ENCODE peak calls at places on chromosome 1, in five cellular contexts. S is cardiac muscle cell, D is RWPE1, A is SJSA1, B is spleen. T is an unnamed sample.

GRCh38 chr1:233714631-233715217 is 100.8 kb downstream of the KCNK1 start:
- DNase-seq in D (no peak), A (no peak), B (no peak), S (no peak), T (no peak)

GRCh38 chr1:164644774-164645634 is 86.0 kb downstream of the PBX1 start:
- DNase-seq in D (peak; percentile 19), S (no peak), B (no peak), A (no peak), T (no peak)

GRCh38 chr1:157193702-157194391 is 55.7 kb upstream of the ETV3 start:
- DNase-seq in D (peak; percentile 39), A (peak; percentile 71), B (peak; percentile 81), S (peak; percentile 78), T (peak; percentile 70)

GRCh38 chr1:161226320-161226711 is 456 bp downstream of the TOMM40L start:
- DNase-seq in D (no peak), S (no peak), B (peak; percentile 79), A (no peak), T (no peak)

GRCh38 chr1:205976036-205976435 is 27.2 kb downstream of the RAB7B start:
- DNase-seq in D (no peak), A (no peak), B (no peak), S (no peak), T (no peak)

GRCh38 chr1:89908294-89908992 is 86.5 kb upstream of the ZNF326 start:
- DNase-seq in A (peak; percentile 67), B (no peak), S (no peak), D (no peak), T (no peak)

GRCh38 chr1:220889333-220889732 is 10.1 kb downstream of the HLX start:
- DNase-seq in B (no peak), A (no peak), D (no peak), S (no peak), T (no peak)

GRCh38 chr1:156496211-156496761 is 4.3 kb downstream of the MEF2D start:
- DNase-seq in A (no peak), D (no peak), S (no peak), B (peak; percentile 63), T (no peak)

GRCh38 chr1:204495078-204495753 is 611 bp upstream of the PIK3C2B start:
- DNase-seq in D (no peak), B (no peak), S (no peak), A (no peak), T (no peak)

GRCh38 chr1:17725084-17725718 is 29.9 kb upstream of the ACTL8 start:
- DNase-seq in D (peak; percentile 23), B (no peak), S (no peak), A (no peak), T (no peak)

GRCh38 chr1:188958461-188959115 is 1519.1 kb downstream of the BRINP3 start:
- DNase-seq in D (no peak), A (no peak), S (no peak), B (no peak), T (no peak)

DNA sequence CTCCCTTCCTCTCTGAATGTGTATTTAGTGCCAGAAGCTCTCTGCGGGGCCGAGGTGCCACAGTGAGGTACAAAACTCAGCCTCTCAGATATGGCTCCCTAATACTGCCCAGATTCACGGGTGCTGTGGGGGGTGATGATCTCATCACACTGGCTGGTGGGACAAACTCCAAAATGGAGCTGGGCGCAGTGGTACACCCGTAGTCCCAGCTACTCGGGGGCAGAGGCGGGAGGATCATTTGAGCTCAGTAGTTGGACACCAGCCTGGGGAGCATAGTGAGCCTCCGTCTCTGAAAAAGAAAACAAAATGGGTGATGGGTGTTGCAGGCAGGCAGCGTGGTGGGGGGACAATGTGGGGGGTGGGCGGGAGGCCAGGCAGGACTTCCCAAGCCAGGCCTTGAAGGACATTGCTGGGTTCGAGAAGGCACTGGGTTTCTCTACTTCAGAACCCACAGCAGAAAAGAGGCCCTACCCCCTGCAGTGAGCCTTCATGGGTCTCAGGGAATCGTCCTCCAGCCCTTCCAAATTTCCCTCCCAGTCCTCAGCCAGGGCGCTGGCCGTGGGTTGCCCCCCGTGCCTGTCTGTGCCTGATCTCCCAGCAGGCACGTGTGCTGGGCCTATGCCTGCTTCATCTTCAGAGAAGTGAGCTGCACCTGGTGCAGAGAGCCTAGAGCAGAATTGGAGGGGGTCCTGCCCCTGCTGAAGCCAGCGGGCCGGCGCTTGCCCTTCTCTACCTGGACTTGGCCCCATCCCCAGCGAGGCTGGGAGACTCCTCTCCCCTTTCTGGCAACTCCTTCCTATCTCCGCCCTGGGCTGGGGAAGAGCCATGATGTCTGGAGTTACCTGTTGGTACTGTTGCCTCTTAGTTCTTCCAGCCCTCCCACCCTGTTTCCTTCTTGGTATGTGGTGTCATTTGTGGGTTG is 14.0 kb downstream of the H6PD start:
- DNase-seq in S (no peak), D (no peak), A (no peak), B (peak; percentile 51), T (no peak)
- H3K27ac ChIP-seq in S (no peak overlapping the region), D (no peak overlapping the region), A (no peak overlapping the region), B (no peak overlapping the region), T (no peak overlapping the region)

DNA sequence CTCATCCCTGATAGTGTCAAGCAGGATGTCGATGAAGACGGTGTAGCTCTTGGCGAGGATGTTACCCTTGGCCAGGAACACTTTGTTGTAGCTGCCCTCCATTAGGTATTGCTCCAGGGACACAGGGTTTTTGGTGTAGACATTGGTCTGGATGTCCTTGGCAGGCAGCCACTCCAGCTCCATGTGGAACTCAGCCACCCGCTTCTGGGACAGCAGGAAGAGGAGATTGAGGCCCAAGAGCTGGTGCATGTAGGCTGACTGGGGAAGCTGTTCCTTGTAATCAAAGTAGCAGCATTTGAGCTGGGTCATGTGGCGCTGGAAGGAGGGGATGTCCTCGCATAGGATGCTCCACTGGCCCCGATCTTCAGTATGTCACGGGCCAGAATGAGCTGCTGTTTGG is 9.5 kb downstream of the IL6R start:
- DNase-seq in B (no peak), A (no peak), S (no peak), D (no peak), T (no peak)
- H3K27ac ChIP-seq in B (peak overlapping the region; percentile 10), A (no peak overlapping the region), S (no peak overlapping the region), D (peak overlapping the region; percentile 38), T (peak overlapping the region; percentile 6)

GRCh38 chr1:23555225-23555801 is 4.0 kb downstream of the ID3 start:
- DNase-seq in A (peak; percentile 83), B (no peak), S (peak; percentile 26), D (no peak), T (no peak)

GRCh38 chr1:23554481-23555224 is 4.6 kb downstream of the ID3 start:
- DNase-seq in D (peak; percentile 81), B (peak; percentile 97), S (peak; percentile 95), A (peak; percentile 94), T (peak; percentile 83)

GRCh38 chr1:23551849-23552248 is 7.5 kb downstream of the ID3 start:
- DNase-seq in D (no peak), S (no peak), B (no peak), A (no peak), T (no peak)

GRCh38 chr1:23553896-23554480 is 5.3 kb downstream of the ID3 start:
- DNase-seq in B (no peak), D (no peak), A (no peak), S (no peak), T (no peak)

DNA sequence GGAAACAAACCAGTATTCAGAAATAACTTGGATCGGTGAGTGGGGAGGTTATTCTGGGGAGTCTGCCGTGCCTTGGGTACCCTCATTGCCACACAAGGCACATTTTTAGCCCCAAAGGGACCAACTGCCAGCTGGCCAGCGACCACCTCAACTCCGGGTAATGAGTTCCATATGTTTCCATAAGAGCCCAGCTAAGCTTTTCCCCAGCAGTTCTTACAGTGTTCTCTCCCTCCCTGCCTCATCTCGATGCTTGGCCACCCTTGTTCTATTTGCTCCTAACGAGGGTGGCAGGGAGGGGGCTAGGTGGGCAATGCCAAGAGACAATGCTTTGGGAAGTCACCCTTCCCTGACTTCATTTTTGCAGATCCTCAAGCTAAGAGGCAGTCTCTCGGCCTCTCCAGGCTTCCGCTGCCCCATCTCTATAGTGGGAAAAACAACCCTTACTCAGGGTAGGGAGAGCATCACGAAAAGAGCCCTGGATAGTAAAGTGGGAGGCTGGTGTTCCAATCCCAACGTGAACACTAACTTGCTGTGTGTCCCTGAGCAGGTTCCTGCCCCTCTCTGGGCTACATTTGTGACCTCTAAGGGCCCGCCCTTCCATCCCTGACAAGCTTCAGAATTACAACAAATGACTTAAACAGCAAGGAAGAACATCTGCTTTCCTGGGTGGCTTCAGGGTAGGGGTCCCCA is 6.0 kb downstream of the ID3 start:
- DNase-seq in D (no peak), S (no peak), B (no peak), A (no peak), T (no peak)
- H3K27ac ChIP-seq in D (peak overlapping the region; percentile 96), S (peak overlapping the region; percentile 100), B (peak overlapping the region; percentile 96), A (peak overlapping the region; percentile 84), T (peak overlapping the region; percentile 97)

GRCh38 chr1:11504599-11504998 is 25.6 kb downstream of the DISP3 start:
- DNase-seq in S (no peak), B (no peak), D (no peak), A (no peak), T (no peak)

GRCh38 chr1:11502516-11502915 is 23.6 kb downstream of the DISP3 start:
- DNase-seq in B (no peak), A (no peak), S (no peak), D (no peak), T (no peak)

GRCh38 chr1:11501906-11502485 is 23.0 kb downstream of the DISP3 start:
- DNase-seq in A (no peak), D (no peak), B (no peak), S (no peak), T (no peak)

GRCh38 chr1:11507309-11507708 is 28.4 kb downstream of the DISP3 start:
- DNase-seq in A (no peak), D (no peak), S (no peak), B (no peak), T (no peak)

DNA sequence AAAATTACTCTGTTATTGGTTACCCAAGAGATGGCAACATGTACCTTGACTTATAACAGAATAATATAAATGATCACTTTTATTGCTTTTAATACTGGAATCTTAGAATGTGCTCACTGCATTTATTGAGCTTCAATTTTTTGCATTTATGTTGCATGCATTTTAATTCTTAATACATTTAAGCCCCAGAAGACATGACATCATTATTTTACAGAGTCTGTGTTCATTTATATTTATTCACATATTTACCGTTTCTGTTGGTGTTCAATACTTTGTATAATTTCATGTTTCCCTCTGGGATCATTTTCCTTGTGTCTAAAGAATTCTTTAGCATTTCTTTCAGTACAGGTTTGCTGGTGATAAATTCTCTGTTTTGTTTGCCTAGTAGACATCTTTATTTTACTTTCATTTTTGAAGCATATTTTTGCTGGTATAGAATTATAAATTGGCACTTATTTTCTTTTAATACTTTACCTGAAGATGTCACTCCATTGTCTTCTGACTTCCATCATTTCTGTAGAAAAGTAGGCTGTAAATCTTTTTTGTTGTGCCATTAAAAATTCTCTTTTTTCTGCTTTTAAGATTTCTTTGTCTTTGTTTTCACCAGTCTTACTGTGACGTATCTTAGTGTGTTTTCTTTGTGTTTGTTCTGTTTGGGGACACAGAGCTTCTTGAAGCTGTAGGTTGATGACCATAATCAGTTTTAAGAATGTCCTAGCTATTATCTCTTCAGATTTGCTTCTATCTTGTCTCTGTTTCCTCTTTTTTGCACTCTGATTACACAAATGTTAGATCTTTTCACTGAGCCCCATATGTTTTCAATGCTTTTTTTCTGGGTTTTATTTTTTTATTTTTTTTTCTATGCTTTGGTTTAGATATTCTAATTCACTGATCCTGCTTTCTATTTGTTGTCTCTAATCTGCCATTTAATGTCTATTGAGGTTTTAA is 26.9 kb downstream of the DISP3 start:
- DNase-seq in B (no peak), A (no peak), S (no peak), D (no peak), T (no peak)
- H3K27ac ChIP-seq in B (no peak overlapping the region), A (no peak overlapping the region), S (no peak overlapping the region), D (no peak overlapping the region), T (no peak overlapping the region)

T was measured in lung.